ENCODE peak calls at places on chromosomes 6 and 20, in eight cellular contexts. H is HCT116, B is fibroblast of pulmonary artery, A is lower lobe of right lung, N is endothelial cell of umbilical vein, E is uterus, L is fibroblast of mammary gland, D is esophagus muscularis mucosa. U is an unnamed sample.
A peak's percentile ranks its signal among the peaks of the same experiment; 100 is the strongest.

GRCh38 chr20:21018576-21018975 is 87.6 kb downstream of the LINC00237 start:
- DNase-seq in A (no peak), N (no peak), B (no peak), D (no peak), E (no peak), L (no peak), H (no peak), U (no peak)

GRCh38 chr20:7585126-7585679 is 355.1 kb downstream of the HAO1 start:
- DNase-seq in E (no peak), H (no peak), L (peak; percentile 28), A (no peak), B (peak; percentile 7), D (no peak), N (no peak), U (peak; percentile 55)

GRCh38 chr20:24668791-24669190 is 199.4 kb downstream of the SYNDIG1 start:
- DNase-seq in H (no peak), L (no peak), E (no peak), N (no peak), A (no peak), B (no peak), D (no peak), U (no peak)

GRCh38 chr6:156809034-156809433 is 31.9 kb downstream of the ARID1B start:
- DNase-seq in L (peak; percentile 86), D (no peak), N (peak; percentile 41), H (no peak), B (peak; percentile 46), A (no peak), E (no peak), U (no peak)

GRCh38 chr20:40980828-40981310 is 47.8 kb upstream of the TOP1 start:
- DNase-seq in H (no peak), L (no peak), D (peak; percentile 82), E (no peak), B (no peak), A (no peak), N (no peak), U (no peak)

GRCh38 chr20:62744761-62745160 is 36.1 kb downstream of the NTSR1 start:
- DNase-seq in E (no peak), H (no peak), N (no peak), D (no peak), B (no peak), L (no peak), A (peak; percentile 8), U (no peak)

GRCh38 chr20:16349518-16350295 is 223.5 kb downstream of the KIF16B start:
- DNase-seq in E (no peak), H (no peak), D (no peak), B (peak; percentile 4), A (no peak), L (peak; percentile 88), N (no peak), U (no peak)

GRCh38 chr20:2246081-2246491 is 49.7 kb upstream of the TGM3 start:
- DNase-seq in D (no peak), E (no peak), H (no peak), N (no peak), B (no peak), A (no peak), L (no peak), U (no peak)

GRCh38 chr6:31354248-31354647 is 2.7 kb downstream of the HLA-B start:
- DNase-seq in A (no peak), D (peak; percentile 1), H (no peak), N (no peak), B (no peak), E (no peak), L (peak; percentile 5), U (no peak)

GRCh38 chr6:99308788-99309187 is 40.7 kb downstream of the FAXC start:
- DNase-seq in D (no peak), B (no peak), E (no peak), H (no peak), A (no peak), N (no peak), L (no peak), U (no peak)

GRCh38 chr6:47478233-47479155 is 905 bp downstream of the CD2AP start:
- DNase-seq in D (no peak), A (no peak), E (no peak), L (peak; percentile 35), N (peak; percentile 63), B (peak; percentile 32), H (no peak), U (peak; percentile 58)

GRCh38 chr6:139349464-139350020 is 24.9 kb downstream of the CITED2 start:
- DNase-seq in L (peak; percentile 21), D (no peak), A (no peak), E (no peak), B (no peak), N (no peak), H (no peak), U (peak; percentile 93)

GRCh38 chr6:107869871-107870270 is 45.8 kb upstream of the SCML4 start:
- DNase-seq in B (no peak), H (no peak), N (no peak), A (no peak), L (no peak), D (no peak), E (no peak), U (no peak)

GRCh38 chr6:154156135-154156948 is 117.3 kb downstream of the OPRM1 start:
- DNase-seq in N (peak; percentile 46), H (peak; percentile 52), E (no peak), D (peak; percentile 68), B (peak; percentile 46), A (peak; percentile 65), L (peak; percentile 31), U (peak; percentile 60)
- TF ChIP-seq CTCF in N (peak; percentile 81), H (peak; percentile 88), E (peak; percentile 32), D (peak; percentile 46), B (peak; percentile 76), A (peak; percentile 67), L (peak; percentile 67), U (peak; percentile 85)

GRCh38 chr20:22582960-22583772 is 1.2 kb downstream of the FOXA2 start:
- DNase-seq in L (no peak), B (no peak), D (no peak), A (peak; percentile 52), H (no peak), N (no peak), E (no peak), U (peak; percentile 46)
- TF ChIP-seq CTCF in L (no peak), B (no peak), D (no peak), A (no peak), H (no peak), N (no peak), E (no peak), U (peak; percentile 7)

GRCh38 chr20:44160133-44160532 is 26.9 kb downstream of the JPH2 start:
- DNase-seq in H (no peak), D (no peak), L (no peak), A (no peak), B (no peak), N (no peak), E (no peak), U (no peak)
- TF ChIP-seq CTCF in H (no peak), D (no peak), L (no peak), A (no peak), B (no peak), N (no peak), E (no peak), U (no peak)

GRCh38 chr6:126804255-126805064 is 314.0 kb upstream of the RSPO3 start:
- DNase-seq in E (peak; percentile 14), H (peak; percentile 19), L (peak; percentile 66), N (peak; percentile 77), D (no peak), B (peak; percentile 74), A (no peak), U (peak; percentile 56)
- TF ChIP-seq CTCF in E (peak; percentile 65), H (peak; percentile 69), L (peak; percentile 83), N (peak; percentile 66), D (peak; percentile 77), B (peak; percentile 80), A (peak; percentile 66), U (peak; percentile 78)

GRCh38 chr20:23043376-23043775 is 6.1 kb downstream of the THBD start:
- DNase-seq in B (no peak), A (no peak), L (no peak), N (no peak), E (no peak), H (no peak), D (no peak), U (no peak)
- TF ChIP-seq CTCF in B (no peak), A (no peak), L (no peak), N (no peak), E (no peak), H (no peak), D (no peak), U (no peak)

GRCh38 chr20:57509665-57510237 is 15.2 kb downstream of the CTCFL start:
- DNase-seq in E (no peak), H (peak; percentile 16), D (no peak), L (peak; percentile 9), B (peak; percentile 14), A (no peak), N (no peak), U (peak; percentile 35)
- TF ChIP-seq CTCF in E (no peak), H (peak; percentile 81), D (peak; percentile 45), L (peak; percentile 43), B (peak; percentile 56), A (peak; percentile 20), N (peak; percentile 47), U (peak; percentile 67)